ENCODE peak calls at places on chromosomes 3 and 15, in nine cellular contexts. U is HCT116, C is AG04450, M is right atrium auricular region, L is WERI-Rb-1, B is A549, E is fibroblast of lung, K is ovary, O is psoas muscle. R is an unnamed sample.

GRCh38 chr3:100041328-100041749 is 73.0 kb downstream of the FILIP1L start:
- DNase-seq in M (no peak), B (peak), C (peak), O (no peak), K (no peak), U (peak), E (peak), L (no peak), R (no peak)

GRCh38 chr3:184160456-184160855 is 5.3 kb downstream of the DVL3 start:
- DNase-seq in K (no peak), O (no peak), M (no peak), U (no peak), B (no peak), E (peak), L (no peak), C (no peak), R (no peak)

GRCh38 chr3:116950302-116951055 is 240.9 kb downstream of the TUSC7 start:
- DNase-seq in O (no peak), U (no peak), C (no peak), M (no peak), K (no peak), B (no peak), L (no peak), E (no peak), R (no peak)

GRCh38 chr3:10706156-10707088 is 109.6 kb upstream of the SLC6A11 start:
- DNase-seq in O (no peak), U (no peak), K (no peak), E (no peak), B (no peak), L (peak), C (no peak), M (no peak), R (no peak)

GRCh38 chr15:69718916-69719315 is 266.3 kb downstream of the RPLP1 start:
- DNase-seq in E (no peak), C (no peak), K (no peak), B (no peak), L (no peak), O (no peak), U (no peak), M (no peak), R (no peak)

GRCh38 chr15:67708500-67708899 is 116.8 kb upstream of the SKOR1 start:
- DNase-seq in L (no peak), K (no peak), U (no peak), E (no peak), B (no peak), M (no peak), C (no peak), O (no peak), R (no peak)

GRCh38 chr3:156750191-156750873 is 75.8 kb upstream of the LEKR1 start:
- DNase-seq in M (no peak), L (no peak), B (no peak), C (no peak), U (no peak), O (no peak), E (peak), K (no peak), R (no peak)

GRCh38 chr3:45911496-45912226 is 25.3 kb downstream of the CCR9 start:
- DNase-seq in U (no peak), L (no peak), C (no peak), E (no peak), M (no peak), K (no peak), O (no peak), B (no peak), R (no peak)

GRCh38 chr3:39378092-39378491 is 5.1 kb upstream of the SLC25A38 start:
- DNase-seq in M (no peak), B (peak), U (peak), E (peak), K (no peak), L (peak), O (no peak), C (no peak), R (peak)

GRCh38 chr15:71195242-71195641 is 80.0 kb downstream of the THSD4 start:
- DNase-seq in M (no peak), L (peak), O (no peak), C (no peak), E (no peak), B (peak), K (no peak), U (peak), R (no peak)

GRCh38 chr3:184505053-184505452 is 56.5 kb upstream of the EPHB3 start:
- DNase-seq in U (no peak), K (no peak), L (no peak), B (no peak), E (no peak), C (no peak), M (no peak), O (no peak), R (no peak)

GRCh38 chr3:134374791-134375541 is 719 bp upstream of the AMOTL2 start:
- DNase-seq in C (no peak), O (peak), E (no peak), K (peak), U (no peak), L (peak), B (peak), M (peak), R (peak)

GRCh38 chr15:98866503-98866902 is 141.1 kb downstream of the PGPEP1L start:
- DNase-seq in U (no peak), M (no peak), C (no peak), L (no peak), K (no peak), E (peak), B (peak), O (no peak), R (no peak)

DNA sequence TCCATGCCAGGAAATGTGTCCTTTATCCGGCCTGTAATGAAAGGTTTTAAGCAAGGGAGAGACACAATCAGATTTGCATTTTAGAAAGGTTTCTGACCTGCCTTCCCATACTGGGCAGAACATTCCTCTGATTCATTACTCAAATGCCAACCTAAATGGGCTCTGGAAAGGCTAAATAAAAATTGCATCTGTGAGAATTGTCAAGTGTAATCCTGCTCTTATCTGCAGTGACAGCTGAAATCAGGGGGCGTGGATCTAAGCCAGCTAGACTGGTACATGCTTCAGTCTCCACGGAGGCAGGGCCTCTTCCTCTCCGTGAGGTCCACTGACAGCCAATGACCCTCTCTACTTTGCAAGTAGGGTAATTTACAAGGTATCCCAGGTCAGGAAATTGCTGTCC is 32.5 kb upstream of the MINAR1 start:
- DNase-seq in C (no peak), O (no peak), U (no peak), K (no peak), L (no peak), E (no peak), M (no peak), B (no peak), R (no peak)
- H3K4me3 ChIP-seq in C (no peak), O (no peak), U (no peak), K (no peak), L (no peak), E (no peak), M (no peak), B (no peak), R (no peak)

GRCh38 chr15:38189651-38190280 is 62.9 kb upstream of the SPRED1 start:
- DNase-seq in C (no peak), L (no peak), B (no peak), K (no peak), M (no peak), E (peak), O (no peak), U (no peak), R (no peak)

GRCh38 chr15:38187646-38188313 is 64.9 kb upstream of the SPRED1 start:
- DNase-seq in M (no peak), E (no peak), B (no peak), U (no peak), C (no peak), K (no peak), L (no peak), O (no peak), R (no peak)

GRCh38 chr15:38192496-38192895 is 60.1 kb upstream of the SPRED1 start:
- DNase-seq in B (no peak), C (no peak), L (no peak), K (no peak), E (no peak), O (no peak), M (no peak), U (no peak), R (no peak)

GRCh38 chr15:38193496-38193895 is 59.1 kb upstream of the SPRED1 start:
- DNase-seq in L (no peak), B (no peak), K (no peak), U (no peak), E (peak), C (no peak), O (no peak), M (no peak), R (no peak)

GRCh38 chr15:38190501-38190900 is 62.1 kb upstream of the SPRED1 start:
- DNase-seq in K (no peak), L (no peak), M (no peak), O (no peak), U (no peak), B (peak), E (no peak), C (no peak), R (no peak)
- H3K27ac ChIP-seq in K (no peak), L (no peak), M (no peak), O (no peak), U (no peak), B (no peak), E (no peak), C (no peak), R (no peak)

GRCh38 chr3:121852256-121852655 is 17.2 kb downstream of the EAF2 start:
- DNase-seq in C (no peak), B (no peak), O (no peak), U (no peak), L (no peak), E (no peak), M (no peak), K (no peak), R (no peak)

GRCh38 chr3:121855555-121855954 is 20.5 kb downstream of the EAF2 start:
- DNase-seq in B (peak), L (no peak), O (no peak), K (no peak), E (no peak), C (no peak), M (no peak), U (peak), R (no peak)
- TF ChIP-seq CTCF in B (peak), L (peak), O (no peak), K (no peak), E (no peak), C (peak), M (no peak), U (peak), R (peak)

DNA sequence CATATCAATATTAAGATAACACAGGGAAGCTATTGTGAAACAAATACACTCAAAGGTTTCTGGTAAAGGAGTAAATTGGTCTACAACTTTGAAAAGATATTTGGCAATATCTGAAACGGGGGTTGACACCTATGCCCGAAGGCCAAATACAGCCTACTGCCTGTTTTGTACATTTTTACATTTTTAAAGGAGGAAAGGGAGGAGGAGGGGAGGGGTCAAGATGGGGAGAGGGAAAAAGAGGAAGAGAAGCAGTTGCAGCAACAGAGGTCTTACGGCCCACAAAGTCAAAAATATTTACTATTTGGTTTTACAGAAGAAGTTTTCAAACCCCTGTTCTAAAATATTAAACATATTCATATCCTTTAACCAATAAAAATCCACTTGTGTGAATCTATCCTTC is 94.2 kb downstream of the FMN1 start:
- DNase-seq in U (no peak), M (no peak), L (no peak), B (no peak), C (no peak), E (no peak), O (no peak), K (no peak), R (no peak)
- H3K4me3 ChIP-seq in U (no peak), M (no peak), L (no peak), B (no peak), C (no peak), E (no peak), O (no peak), K (no peak), R (no peak)

DNA sequence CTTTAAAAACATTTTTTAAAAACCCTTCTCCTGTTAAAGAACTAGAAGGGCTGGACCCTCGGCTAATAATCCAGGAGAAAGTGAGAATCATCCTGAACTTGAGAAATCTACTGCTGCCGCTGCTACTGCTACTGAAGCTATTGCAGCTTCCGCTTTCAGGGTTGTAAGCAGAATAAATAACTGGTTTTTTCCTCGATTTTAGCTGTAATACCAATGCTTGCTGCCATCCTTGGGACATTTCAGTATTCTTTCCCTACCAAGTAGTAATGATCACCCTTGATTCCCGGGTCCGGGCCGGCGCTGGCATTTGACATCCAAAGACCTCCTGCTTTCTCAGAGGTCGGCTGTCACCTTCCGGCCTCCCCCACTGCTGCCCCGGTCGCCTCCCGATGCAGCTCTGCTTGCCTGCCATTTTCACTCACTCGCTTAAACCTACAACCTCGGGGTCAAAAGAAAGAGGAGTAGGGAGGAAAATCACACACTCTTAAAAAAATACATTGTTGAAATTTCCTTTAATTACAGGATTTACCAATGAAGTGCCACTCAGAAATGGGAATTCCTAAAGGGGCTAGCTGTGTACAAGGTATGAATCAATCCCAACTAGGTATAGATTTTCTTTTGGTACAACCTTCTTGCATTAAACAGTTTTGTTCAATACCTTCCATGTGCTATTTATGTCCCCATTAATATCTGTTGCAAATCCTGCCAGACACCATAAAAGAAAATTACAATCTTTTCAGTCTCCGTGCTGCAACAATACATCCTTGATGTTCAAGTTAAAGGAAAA is 715 bp upstream of the MECOM start:
- DNase-seq in B (no peak), O (no peak), C (no peak), E (no peak), L (no peak), K (no peak), U (no peak), M (no peak), R (peak)
- H3K27ac ChIP-seq in B (no peak), O (peak), C (no peak), E (no peak), L (no peak), K (no peak), U (no peak), M (peak), R (peak)

DNA sequence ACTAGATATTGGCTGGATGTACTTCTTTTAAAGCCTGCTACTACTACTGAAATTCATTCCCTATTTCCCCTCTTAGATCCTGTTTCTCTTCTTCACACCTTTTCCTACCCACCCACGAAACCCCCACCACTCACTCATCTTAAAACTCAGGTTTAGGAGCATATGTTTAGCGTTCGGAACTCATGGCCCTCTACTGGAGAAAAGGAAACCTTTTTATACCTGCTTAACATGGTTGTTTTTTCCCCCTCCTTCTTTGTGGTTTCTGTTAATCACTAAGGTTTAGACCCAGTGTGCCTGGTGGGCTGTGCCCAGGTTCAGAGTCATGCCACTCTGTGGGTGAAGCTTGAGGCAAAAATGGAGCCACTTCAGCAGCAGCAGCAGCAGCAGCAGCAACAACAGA is 2.6 kb downstream of the ARID3B start:
- DNase-seq in E (no peak), M (no peak), C (no peak), K (no peak), B (no peak), U (no peak), L (no peak), O (no peak), R (no peak)
- TF ChIP-seq CTCF in E (no peak), M (no peak), C (peak), K (no peak), B (no peak), U (peak), L (peak), O (no peak), R (no peak)

DNA sequence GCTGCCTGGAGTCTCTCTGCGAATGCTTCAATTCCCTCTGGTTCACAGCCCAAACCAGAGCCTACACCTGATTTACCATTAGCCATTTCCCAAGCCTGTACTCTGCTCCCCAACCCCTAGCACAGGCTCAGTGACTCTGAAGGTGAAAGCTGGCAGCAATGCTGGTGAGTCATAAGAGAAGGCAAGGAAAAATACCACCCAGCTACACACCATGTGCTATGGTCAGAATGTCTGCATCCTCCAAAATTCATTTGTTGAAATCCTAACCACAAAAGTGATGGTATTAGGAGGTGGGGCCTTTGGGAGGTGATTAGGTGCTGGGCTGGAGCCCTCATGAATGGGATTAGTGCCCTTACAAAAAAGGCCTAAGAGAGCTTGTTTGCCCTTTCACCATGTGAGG is 117.1 kb upstream of the TJP1 start:
- DNase-seq in E (peak), L (no peak), M (no peak), C (no peak), B (no peak), O (no peak), K (no peak), U (no peak), R (no peak)
- H3K4me3 ChIP-seq in E (no peak), L (no peak), M (no peak), C (no peak), B (no peak), O (no peak), K (no peak), U (no peak), R (no peak)

GRCh38 chr3:192958219-192958872 is 40.7 kb upstream of the MB21D2 start:
- DNase-seq in B (no peak), L (no peak), E (peak), C (no peak), K (no peak), O (no peak), U (no peak), M (no peak), R (no peak)
- H3K27ac ChIP-seq in B (peak), L (no peak), E (peak), C (peak), K (no peak), O (no peak), U (no peak), M (peak), R (no peak)

DNA sequence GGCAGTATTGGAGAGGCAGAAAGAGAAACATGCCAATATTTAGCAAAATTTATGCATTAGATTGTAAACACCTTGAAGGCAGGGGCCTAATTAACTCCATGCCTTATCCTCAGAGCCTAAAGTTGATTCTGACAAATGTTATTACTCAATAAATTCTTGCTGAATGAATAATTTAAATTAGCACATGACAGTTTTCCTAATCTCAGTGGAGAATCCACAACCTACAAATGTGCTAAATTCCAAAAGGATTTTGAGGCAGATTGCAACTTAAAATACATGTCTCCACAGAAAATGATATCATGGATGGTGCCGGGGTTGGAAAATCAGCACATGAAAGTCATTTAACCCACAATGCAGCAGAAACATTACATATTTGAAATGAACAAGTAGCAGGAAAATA is 41.1 kb upstream of the NANOGP8 start:
- DNase-seq in O (no peak), M (no peak), B (no peak), C (no peak), E (no peak), U (no peak), L (no peak), K (no peak), R (no peak)
- TF ChIP-seq CTCF in O (no peak), M (no peak), B (no peak), C (no peak), E (no peak), U (no peak), L (no peak), K (no peak), R (no peak)

GRCh38 chr3:16508591-16508995 is 4.9 kb downstream of the RFTN1 start:
- DNase-seq in K (no peak), E (peak), O (no peak), U (no peak), B (no peak), C (no peak), L (no peak), M (no peak), R (no peak)

GRCh38 chr3:16506451-16506850 is 7.0 kb downstream of the RFTN1 start:
- DNase-seq in O (no peak), K (no peak), M (no peak), L (no peak), U (no peak), C (no peak), B (no peak), E (no peak), R (no peak)

GRCh38 chr3:16507540-16508241 is 5.8 kb downstream of the RFTN1 start:
- DNase-seq in U (no peak), O (no peak), K (no peak), L (no peak), B (no peak), C (no peak), E (no peak), M (no peak), R (no peak)

GRCh38 chr3:16506884-16507409 is 6.6 kb downstream of the RFTN1 start:
- DNase-seq in U (no peak), O (no peak), C (no peak), M (no peak), B (no peak), E (no peak), L (no peak), K (no peak), R (no peak)

GRCh38 chr3:16508242-16508575 is 5.3 kb downstream of the RFTN1 start:
- DNase-seq in C (no peak), M (no peak), B (no peak), L (no peak), K (no peak), E (no peak), O (no peak), U (no peak), R (no peak)
- H3K4me3 ChIP-seq in C (no peak), M (no peak), B (no peak), L (no peak), K (no peak), E (no peak), O (no peak), U (no peak), R (no peak)

R was measured in body of pancreas.